ENCODE peak calls at places on chromosome 19, in ten cellular contexts. J is HepG2, U is HFF-Myc, W is stomach, L is suprapubic skin, F is PC-9, D is neural progenitor cell, A is gastrocnemius medialis, S is uterus, C is IMR-90. T is an unnamed sample.

GRCh38 chr19:33720155-33720493 is 76.5 kb upstream of the KCTD15 start:
- DNase-seq in A (no peak), U (no peak), C (no peak), D (no peak), J (no peak), W (no peak), F (no peak), L (no peak), S (no peak), T (no peak)

GRCh38 chr19:34261335-34262109 is 7.2 kb downstream of the GARRE1 start:
- DNase-seq in D (no peak), C (no peak), J (peak), W (no peak), A (no peak), F (peak), U (no peak), L (peak), S (no peak), T (no peak)

GRCh38 chr19:32357720-32358119 is 12.3 kb downstream of the ZNF507 start:
- DNase-seq in D (no peak), U (no peak), A (no peak), J (no peak), F (no peak), L (no peak), S (no peak), W (no peak), C (no peak), T (no peak)

GRCh38 chr19:31139871-31140505 is 209.2 kb downstream of the TSHZ3 start:
- DNase-seq in D (no peak), L (no peak), S (no peak), U (no peak), F (no peak), C (peak), W (no peak), A (no peak), J (no peak), T (no peak)

GRCh38 chr19:49809155-49809986 is 3.7 kb downstream of the FUZ start:
- DNase-seq in F (no peak), C (no peak), U (no peak), J (peak), A (peak), L (peak), S (no peak), W (peak), D (peak), T (peak)

GRCh38 chr19:51366999-51367564 is 894 bp upstream of the ETFB start:
- DNase-seq in J (no peak), D (no peak), A (no peak), W (peak), U (no peak), S (no peak), L (peak), F (peak), C (no peak), T (no peak)

GRCh38 chr19:40139533-40140287 is 49.0 kb upstream of the ZNF780A start:
- DNase-seq in U (peak), S (no peak), A (no peak), L (no peak), F (peak), C (peak), W (no peak), J (peak), D (peak), T (no peak)

GRCh38 chr19:7772752-7773291 is 9.8 kb downstream of the CLEC4M start:
- DNase-seq in J (no peak), D (no peak), A (no peak), S (no peak), C (no peak), L (no peak), U (no peak), F (peak), W (no peak), T (no peak)

GRCh38 chr19:12875086-12875485 is 6.2 kb downstream of the DNASE2 start:
- DNase-seq in S (no peak), D (no peak), J (no peak), A (no peak), C (no peak), W (no peak), L (no peak), F (no peak), U (no peak), T (no peak)

GRCh38 chr19:11091343-11092153 is 2.3 kb downstream of the LDLR start:
- DNase-seq in W (peak), J (peak), D (no peak), L (peak), C (peak), A (peak), S (peak), U (peak), F (peak), T (peak)

GRCh38 chr19:4449022-4449825 is 8.4 kb downstream of the UBXN6 start:
- DNase-seq in L (peak), U (no peak), W (no peak), D (no peak), C (no peak), J (no peak), F (no peak), S (peak), A (peak), T (no peak)

GRCh38 chr19:51921949-51922348 is 5.3 kb upstream of the ZNF613 start:
- DNase-seq in A (no peak), J (no peak), U (no peak), D (no peak), C (no peak), F (no peak), S (no peak), W (no peak), L (no peak), T (no peak)

GRCh38 chr19:17235618-17236413 is 9.8 kb downstream of the OCEL1 start:
- DNase-seq in S (peak), U (no peak), A (peak), L (no peak), J (no peak), C (peak), F (peak), W (peak), D (peak), T (peak)

GRCh38 chr19:51417107-51417806 is at the start of gene SIGLEC10:
- DNase-seq in A (no peak), W (peak), C (no peak), D (no peak), J (no peak), U (no peak), S (no peak), L (no peak), F (no peak), T (no peak)

GRCh38 chr19:48190288-48191284 is 20.1 kb downstream of the ZSWIM9 start:
- DNase-seq in D (peak), F (no peak), L (no peak), C (peak), W (peak), A (no peak), J (peak), U (no peak), S (no peak), T (peak)
- TF ChIP-seq CTCF in D (peak), F (peak), L (no peak), C (peak), W (peak), A (no peak), J (peak), U (no peak), S (no peak), T (peak)

DNA sequence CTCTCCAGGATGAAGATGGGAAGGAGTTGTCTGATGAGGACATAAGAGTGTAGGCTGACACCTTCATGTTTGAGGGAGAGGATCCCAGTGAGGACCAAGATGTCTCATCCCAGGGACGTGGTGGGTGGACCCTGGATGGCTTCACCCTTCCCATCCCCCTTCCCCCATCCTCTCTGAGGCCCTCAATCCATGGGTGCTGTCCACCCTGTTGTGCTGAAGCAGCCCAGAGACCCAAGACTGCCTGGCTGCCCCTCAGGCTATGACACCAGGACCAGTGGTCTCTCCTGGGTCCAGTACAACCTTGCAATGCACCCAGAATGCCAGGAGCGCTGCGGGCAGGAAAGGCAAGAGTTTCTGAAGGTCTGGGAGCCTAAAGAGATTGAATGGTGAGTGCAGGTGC is 3.4 kb upstream of the CYP4F12 start:
- DNase-seq in S (no peak), W (no peak), D (no peak), J (no peak), C (no peak), U (no peak), A (no peak), L (no peak), F (no peak), T (no peak)
- TF ChIP-seq CTCF in S (no peak), W (no peak), D (no peak), J (no peak), C (no peak), U (no peak), A (no peak), L (no peak), F (no peak), T (no peak)

GRCh38 chr19:5651361-5651760 is 28.5 kb downstream of the SAFB start:
- DNase-seq in D (no peak), A (no peak), J (no peak), C (no peak), S (no peak), F (no peak), L (peak), W (no peak), U (no peak), T (no peak)
- TF ChIP-seq CTCF in D (no peak), A (no peak), J (no peak), C (no peak), S (no peak), F (no peak), L (no peak), W (no peak), U (no peak), T (no peak)

DNA sequence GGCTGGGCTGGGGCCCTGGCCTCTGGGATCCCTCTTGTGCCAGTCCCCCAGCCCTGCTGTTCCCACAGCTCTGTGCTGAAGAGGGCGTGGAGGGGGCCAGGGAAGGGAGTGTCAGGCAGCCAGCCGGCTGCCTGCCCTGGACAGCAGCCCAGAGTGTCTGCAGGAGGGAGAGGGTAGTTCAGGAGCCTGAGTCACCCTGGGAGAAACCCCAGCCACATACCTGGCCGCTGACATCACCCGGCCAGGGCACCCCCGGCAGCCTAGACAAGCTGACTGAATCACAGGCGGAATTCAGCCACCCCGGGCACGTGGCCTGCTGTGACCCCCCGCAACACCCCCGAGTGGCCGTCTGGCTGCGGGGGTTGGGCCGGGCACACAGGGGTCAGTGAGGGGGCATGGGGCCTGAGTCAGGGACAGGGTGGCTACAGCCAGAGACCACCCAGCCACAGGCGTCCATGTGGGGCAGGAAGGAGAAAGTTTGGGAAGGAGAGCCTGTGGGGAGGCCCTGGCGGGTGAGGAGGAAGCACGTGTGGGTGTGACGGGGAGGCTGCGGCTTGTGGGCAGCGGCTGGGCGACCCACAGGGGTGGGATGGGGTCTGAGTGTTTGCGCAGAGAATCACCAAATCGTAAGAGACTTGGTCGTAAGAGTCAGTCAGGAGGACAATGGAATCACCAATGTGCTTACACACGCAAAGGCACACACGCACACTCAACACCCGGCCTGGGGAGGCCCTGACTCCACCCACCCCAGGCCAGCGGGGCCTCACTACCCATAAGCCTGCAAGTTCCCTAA is 11.9 kb upstream of the FOSB start:
- DNase-seq in J (peak), A (peak), F (peak), D (peak), U (no peak), S (peak), L (peak), W (peak), C (peak), T (peak)
- TF ChIP-seq CTCF in J (no peak), A (no peak), F (no peak), D (no peak), U (no peak), S (no peak), L (no peak), W (no peak), C (no peak), T (no peak)

GRCh38 chr19:37583340-37583739 is 11.3 kb downstream of the ZNF571 start:
- DNase-seq in L (no peak), S (no peak), A (no peak), F (no peak), U (no peak), D (peak), C (no peak), W (no peak), J (no peak), T (no peak)
- TF ChIP-seq CTCF in L (no peak), S (no peak), A (no peak), F (no peak), U (no peak), D (peak), C (no peak), W (no peak), J (no peak), T (no peak)

DNA sequence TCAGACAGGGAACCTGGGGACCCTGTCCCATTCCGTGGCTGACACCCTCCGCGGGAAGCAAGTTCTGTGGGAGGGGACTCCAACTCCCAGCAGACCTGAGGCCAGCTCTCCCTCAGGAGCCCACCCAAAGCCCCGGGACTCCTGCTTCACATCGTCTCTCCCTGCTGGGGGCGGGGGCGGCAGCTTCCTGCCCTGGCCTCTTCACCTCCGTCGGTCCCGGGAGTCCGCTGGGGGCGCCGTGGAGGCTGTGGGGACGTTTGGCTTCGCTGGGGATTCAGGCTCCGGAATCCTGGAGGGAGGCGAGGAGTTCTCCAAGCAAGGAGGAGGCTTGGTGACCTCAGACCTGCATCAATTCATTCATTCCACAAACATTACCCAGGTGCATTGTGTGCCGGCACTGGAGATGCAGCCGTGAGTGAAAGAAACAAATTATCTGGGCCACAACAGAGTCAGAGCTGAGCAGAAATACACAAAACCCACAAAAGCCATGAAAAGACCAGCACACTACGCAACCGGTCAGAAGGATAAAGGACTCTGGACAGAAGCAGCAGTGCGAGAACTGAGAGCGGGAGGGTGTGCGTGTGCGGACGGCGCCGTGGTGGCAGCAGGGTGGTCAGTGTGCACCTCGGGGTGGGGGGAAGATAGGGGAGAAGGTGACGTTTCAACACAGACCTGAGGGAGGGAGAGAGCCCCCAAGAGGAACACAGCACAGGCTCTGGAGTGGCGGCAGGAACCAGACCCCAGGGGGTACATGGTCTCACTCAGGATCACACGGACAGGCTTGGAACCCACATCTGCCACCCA is 19.0 kb downstream of the EPS8L1 start:
- DNase-seq in C (no peak), D (peak), U (no peak), F (no peak), W (no peak), J (no peak), S (no peak), A (no peak), L (peak), T (no peak)
- TF ChIP-seq CTCF in C (no peak), D (peak), U (no peak), F (no peak), W (no peak), J (no peak), S (no peak), A (no peak), L (no peak), T (no peak)

GRCh38 chr19:15251749-15252397 is 19.6 kb upstream of the EPHX3 start:
- DNase-seq in A (peak), S (peak), U (peak), C (peak), D (peak), F (peak), J (peak), L (no peak), W (peak), T (peak)
- TF ChIP-seq CTCF in A (peak), S (peak), U (peak), C (peak), D (peak), F (no peak), J (peak), L (no peak), W (peak), T (peak)